ENCODE peak calls at places on chromosomes 12 and 14, in nine cellular contexts. One of them, this sample, is unnamed.

GRCh38 chr14:69812725-69813124 is 15.7 kb upstream of the SLC10A1 start:
- DNase-seq in EL: no peak
- DNase-seq in stimulated activated CD4-positive, alpha-beta T cell treated with anti-CD3 and anti-CD28 coated beads, TNF-alpha, amount 100 ng/mL, for 24 hours: no peak
- DNase-seq in activated CD8-positive, alpha-beta memory T cell treated with anti-CD3 and anti-CD28 coated beads, Interleukin-2, amount 50 U/mL, for 48 hours: no peak
- DNase-seq in CD8-positive, alpha-beta T cell: no peak
- DNase-seq in omental fat pad: no peak
- DNase-seq in IMR-90: no peak
- DNase-seq in Peyer's patch: no peak
- DNase-seq in HS-5: no peak
- DNase-seq in this sample: no peak

GRCh38 chr14:92935446-92935845 is 12.5 kb downstream of the CHGA start:
- DNase-seq in EL: no peak
- DNase-seq in stimulated activated CD4-positive, alpha-beta T cell treated with anti-CD3 and anti-CD28 coated beads, TNF-alpha, amount 100 ng/mL, for 24 hours: no peak
- DNase-seq in activated CD8-positive, alpha-beta memory T cell treated with anti-CD3 and anti-CD28 coated beads, Interleukin-2, amount 50 U/mL, for 48 hours: no peak
- DNase-seq in CD8-positive, alpha-beta T cell: no peak
- DNase-seq in omental fat pad: no peak
- DNase-seq in IMR-90: no peak
- DNase-seq in Peyer's patch: no peak
- DNase-seq in HS-5: no peak
- DNase-seq in this sample: no peak

GRCh38 chr12:70876952-70877351 is 43.6 kb downstream of the PTPRR start:
- DNase-seq in EL: peak
- DNase-seq in stimulated activated CD4-positive, alpha-beta T cell treated with anti-CD3 and anti-CD28 coated beads, TNF-alpha, amount 100 ng/mL, for 24 hours: no peak
- DNase-seq in activated CD8-positive, alpha-beta memory T cell treated with anti-CD3 and anti-CD28 coated beads, Interleukin-2, amount 50 U/mL, for 48 hours: no peak
- DNase-seq in CD8-positive, alpha-beta T cell: no peak
- DNase-seq in omental fat pad: no peak
- DNase-seq in IMR-90: peak
- DNase-seq in Peyer's patch: no peak
- DNase-seq in HS-5: peak
- DNase-seq in this sample: no peak

GRCh38 chr14:102819176-102819628 is 42.0 kb downstream of the TRAF3 start:
- DNase-seq in EL: no peak
- DNase-seq in stimulated activated CD4-positive, alpha-beta T cell treated with anti-CD3 and anti-CD28 coated beads, TNF-alpha, amount 100 ng/mL, for 24 hours: peak
- DNase-seq in activated CD8-positive, alpha-beta memory T cell treated with anti-CD3 and anti-CD28 coated beads, Interleukin-2, amount 50 U/mL, for 48 hours: peak
- DNase-seq in CD8-positive, alpha-beta T cell: peak
- DNase-seq in omental fat pad: no peak
- DNase-seq in IMR-90: no peak
- DNase-seq in Peyer's patch: peak
- DNase-seq in HS-5: no peak
- DNase-seq in this sample: no peak

GRCh38 chr14:28983279-28983678 is 216.7 kb downstream of the FOXG1 start:
- DNase-seq in EL: no peak
- DNase-seq in stimulated activated CD4-positive, alpha-beta T cell treated with anti-CD3 and anti-CD28 coated beads, TNF-alpha, amount 100 ng/mL, for 24 hours: no peak
- DNase-seq in activated CD8-positive, alpha-beta memory T cell treated with anti-CD3 and anti-CD28 coated beads, Interleukin-2, amount 50 U/mL, for 48 hours: no peak
- DNase-seq in CD8-positive, alpha-beta T cell: no peak
- DNase-seq in omental fat pad: no peak
- DNase-seq in IMR-90: no peak
- DNase-seq in Peyer's patch: no peak
- DNase-seq in HS-5: no peak
- DNase-seq in this sample: no peak

GRCh38 chr14:71290960-71291466 is 383.8 kb downstream of the PCNX1 start:
- DNase-seq in EL: peak
- DNase-seq in stimulated activated CD4-positive, alpha-beta T cell treated with anti-CD3 and anti-CD28 coated beads, TNF-alpha, amount 100 ng/mL, for 24 hours: peak
- DNase-seq in activated CD8-positive, alpha-beta memory T cell treated with anti-CD3 and anti-CD28 coated beads, Interleukin-2, amount 50 U/mL, for 48 hours: no peak
- DNase-seq in CD8-positive, alpha-beta T cell: no peak
- DNase-seq in omental fat pad: no peak
- DNase-seq in IMR-90: peak
- DNase-seq in Peyer's patch: no peak
- DNase-seq in HS-5: peak
- DNase-seq in this sample: no peak

GRCh38 chr12:94712852-94713545 is 62.6 kb upstream of the TMCC3 start:
- DNase-seq in EL: no peak
- DNase-seq in stimulated activated CD4-positive, alpha-beta T cell treated with anti-CD3 and anti-CD28 coated beads, TNF-alpha, amount 100 ng/mL, for 24 hours: no peak
- DNase-seq in activated CD8-positive, alpha-beta memory T cell treated with anti-CD3 and anti-CD28 coated beads, Interleukin-2, amount 50 U/mL, for 48 hours: no peak
- DNase-seq in CD8-positive, alpha-beta T cell: no peak
- DNase-seq in omental fat pad: no peak
- DNase-seq in IMR-90: no peak
- DNase-seq in Peyer's patch: no peak
- DNase-seq in HS-5: no peak
- DNase-seq in this sample: no peak

GRCh38 chr12:16583991-16584745 is 21.8 kb downstream of the LMO3 start:
- DNase-seq in EL: no peak
- DNase-seq in stimulated activated CD4-positive, alpha-beta T cell treated with anti-CD3 and anti-CD28 coated beads, TNF-alpha, amount 100 ng/mL, for 24 hours: no peak
- DNase-seq in activated CD8-positive, alpha-beta memory T cell treated with anti-CD3 and anti-CD28 coated beads, Interleukin-2, amount 50 U/mL, for 48 hours: no peak
- DNase-seq in CD8-positive, alpha-beta T cell: no peak
- DNase-seq in omental fat pad: no peak
- DNase-seq in IMR-90: peak
- DNase-seq in Peyer's patch: no peak
- DNase-seq in HS-5: peak
- DNase-seq in this sample: no peak

GRCh38 chr12:104419717-104420116 is 37.0 kb upstream of the CHST11 start:
- DNase-seq in EL: no peak
- DNase-seq in stimulated activated CD4-positive, alpha-beta T cell treated with anti-CD3 and anti-CD28 coated beads, TNF-alpha, amount 100 ng/mL, for 24 hours: no peak
- DNase-seq in activated CD8-positive, alpha-beta memory T cell treated with anti-CD3 and anti-CD28 coated beads, Interleukin-2, amount 50 U/mL, for 48 hours: no peak
- DNase-seq in CD8-positive, alpha-beta T cell: no peak
- DNase-seq in omental fat pad: no peak
- DNase-seq in IMR-90: no peak
- DNase-seq in Peyer's patch: no peak
- DNase-seq in HS-5: no peak
- DNase-seq in this sample: no peak

GRCh38 chr14:54627718-54628345 is 60.9 kb downstream of the SAMD4A start:
- DNase-seq in EL: peak
- DNase-seq in stimulated activated CD4-positive, alpha-beta T cell treated with anti-CD3 and anti-CD28 coated beads, TNF-alpha, amount 100 ng/mL, for 24 hours: no peak
- DNase-seq in activated CD8-positive, alpha-beta memory T cell treated with anti-CD3 and anti-CD28 coated beads, Interleukin-2, amount 50 U/mL, for 48 hours: no peak
- DNase-seq in CD8-positive, alpha-beta T cell: peak
- DNase-seq in omental fat pad: no peak
- DNase-seq in IMR-90: peak
- DNase-seq in Peyer's patch: no peak
- DNase-seq in HS-5: no peak
- DNase-seq in this sample: peak

GRCh38 chr12:117121456-117121855 is 22.2 kb upstream of the TESC start:
- DNase-seq in EL: no peak
- DNase-seq in stimulated activated CD4-positive, alpha-beta T cell treated with anti-CD3 and anti-CD28 coated beads, TNF-alpha, amount 100 ng/mL, for 24 hours: no peak
- DNase-seq in activated CD8-positive, alpha-beta memory T cell treated with anti-CD3 and anti-CD28 coated beads, Interleukin-2, amount 50 U/mL, for 48 hours: no peak
- DNase-seq in CD8-positive, alpha-beta T cell: no peak
- DNase-seq in omental fat pad: no peak
- DNase-seq in IMR-90: no peak
- DNase-seq in Peyer's patch: no peak
- DNase-seq in HS-5: no peak
- DNase-seq in this sample: no peak

GRCh38 chr12:92338671-92339070 is 193.0 kb upstream of the BTG1 start:
- DNase-seq in EL: peak
- DNase-seq in stimulated activated CD4-positive, alpha-beta T cell treated with anti-CD3 and anti-CD28 coated beads, TNF-alpha, amount 100 ng/mL, for 24 hours: no peak
- DNase-seq in activated CD8-positive, alpha-beta memory T cell treated with anti-CD3 and anti-CD28 coated beads, Interleukin-2, amount 50 U/mL, for 48 hours: no peak
- DNase-seq in CD8-positive, alpha-beta T cell: no peak
- DNase-seq in omental fat pad: no peak
- DNase-seq in IMR-90: no peak
- DNase-seq in Peyer's patch: no peak
- DNase-seq in HS-5: no peak
- DNase-seq in this sample: no peak

GRCh38 chr14:105059917-105060565 is 5.2 kb downstream of the GPR132 start:
- DNase-seq in EL: no peak
- DNase-seq in stimulated activated CD4-positive, alpha-beta T cell treated with anti-CD3 and anti-CD28 coated beads, TNF-alpha, amount 100 ng/mL, for 24 hours: no peak
- DNase-seq in activated CD8-positive, alpha-beta memory T cell treated with anti-CD3 and anti-CD28 coated beads, Interleukin-2, amount 50 U/mL, for 48 hours: no peak
- DNase-seq in CD8-positive, alpha-beta T cell: no peak
- DNase-seq in omental fat pad: no peak
- DNase-seq in IMR-90: no peak
- DNase-seq in Peyer's patch: no peak
- DNase-seq in HS-5: no peak
- DNase-seq in this sample: no peak

GRCh38 chr12:106861984-106862894 is 87.8 kb downstream of the RIC8B start:
- DNase-seq in EL: peak
- DNase-seq in stimulated activated CD4-positive, alpha-beta T cell treated with anti-CD3 and anti-CD28 coated beads, TNF-alpha, amount 100 ng/mL, for 24 hours: no peak
- DNase-seq in activated CD8-positive, alpha-beta memory T cell treated with anti-CD3 and anti-CD28 coated beads, Interleukin-2, amount 50 U/mL, for 48 hours: no peak
- DNase-seq in CD8-positive, alpha-beta T cell: no peak
- DNase-seq in omental fat pad: no peak
- DNase-seq in IMR-90: peak
- DNase-seq in Peyer's patch: no peak
- DNase-seq in HS-5: peak
- DNase-seq in this sample: no peak

GRCh38 chr12:3553681-3554546 is 62.9 kb downstream of the PRMT8 start:
- DNase-seq in EL: peak
- DNase-seq in stimulated activated CD4-positive, alpha-beta T cell treated with anti-CD3 and anti-CD28 coated beads, TNF-alpha, amount 100 ng/mL, for 24 hours: no peak
- DNase-seq in activated CD8-positive, alpha-beta memory T cell treated with anti-CD3 and anti-CD28 coated beads, Interleukin-2, amount 50 U/mL, for 48 hours: no peak
- DNase-seq in CD8-positive, alpha-beta T cell: no peak
- DNase-seq in omental fat pad: no peak
- DNase-seq in IMR-90: no peak
- DNase-seq in Peyer's patch: no peak
- DNase-seq in HS-5: no peak
- DNase-seq in this sample: no peak

GRCh38 chr12:43550831-43551270 is 1.2 kb downstream of the ADAMTS20 start:
- DNase-seq in EL: no peak
- DNase-seq in stimulated activated CD4-positive, alpha-beta T cell treated with anti-CD3 and anti-CD28 coated beads, TNF-alpha, amount 100 ng/mL, for 24 hours: no peak
- DNase-seq in activated CD8-positive, alpha-beta memory T cell treated with anti-CD3 and anti-CD28 coated beads, Interleukin-2, amount 50 U/mL, for 48 hours: no peak
- DNase-seq in CD8-positive, alpha-beta T cell: no peak
- DNase-seq in omental fat pad: no peak
- DNase-seq in IMR-90: no peak
- DNase-seq in Peyer's patch: no peak
- DNase-seq in HS-5: no peak
- DNase-seq in this sample: no peak

GRCh38 chr12:52912711-52913423 is 8.0 kb upstream of the KRT8 start:
- DNase-seq in EL: no peak
- DNase-seq in stimulated activated CD4-positive, alpha-beta T cell treated with anti-CD3 and anti-CD28 coated beads, TNF-alpha, amount 100 ng/mL, for 24 hours: no peak
- DNase-seq in activated CD8-positive, alpha-beta memory T cell treated with anti-CD3 and anti-CD28 coated beads, Interleukin-2, amount 50 U/mL, for 48 hours: no peak
- DNase-seq in CD8-positive, alpha-beta T cell: no peak
- DNase-seq in omental fat pad: no peak
- DNase-seq in IMR-90: no peak
- DNase-seq in Peyer's patch: peak
- DNase-seq in HS-5: no peak
- DNase-seq in this sample: no peak

GRCh38 chr12:106032141-106032925 is 106.4 kb downstream of the NUAK1 start:
- DNase-seq in EL: no peak
- DNase-seq in stimulated activated CD4-positive, alpha-beta T cell treated with anti-CD3 and anti-CD28 coated beads, TNF-alpha, amount 100 ng/mL, for 24 hours: no peak
- DNase-seq in activated CD8-positive, alpha-beta memory T cell treated with anti-CD3 and anti-CD28 coated beads, Interleukin-2, amount 50 U/mL, for 48 hours: no peak
- DNase-seq in CD8-positive, alpha-beta T cell: no peak
- DNase-seq in omental fat pad: no peak
- DNase-seq in IMR-90: peak
- DNase-seq in Peyer's patch: no peak
- DNase-seq in HS-5: no peak
- DNase-seq in this sample: no peak

GRCh38 chr14:61480704-61481285 is 159.4 kb downstream of the PRKCH start:
- DNase-seq in EL: no peak
- DNase-seq in stimulated activated CD4-positive, alpha-beta T cell treated with anti-CD3 and anti-CD28 coated beads, TNF-alpha, amount 100 ng/mL, for 24 hours: no peak
- DNase-seq in activated CD8-positive, alpha-beta memory T cell treated with anti-CD3 and anti-CD28 coated beads, Interleukin-2, amount 50 U/mL, for 48 hours: peak
- DNase-seq in CD8-positive, alpha-beta T cell: no peak
- DNase-seq in omental fat pad: no peak
- DNase-seq in IMR-90: no peak
- DNase-seq in Peyer's patch: no peak
- DNase-seq in HS-5: no peak
- DNase-seq in this sample: no peak

GRCh38 chr12:94676922-94677321 is 26.6 kb upstream of the TMCC3 start:
- DNase-seq in EL: no peak
- DNase-seq in stimulated activated CD4-positive, alpha-beta T cell treated with anti-CD3 and anti-CD28 coated beads, TNF-alpha, amount 100 ng/mL, for 24 hours: no peak
- DNase-seq in activated CD8-positive, alpha-beta memory T cell treated with anti-CD3 and anti-CD28 coated beads, Interleukin-2, amount 50 U/mL, for 48 hours: no peak
- DNase-seq in CD8-positive, alpha-beta T cell: no peak
- DNase-seq in omental fat pad: no peak
- DNase-seq in IMR-90: no peak
- DNase-seq in Peyer's patch: no peak
- DNase-seq in HS-5: no peak
- DNase-seq in this sample: no peak

GRCh38 chr12:91618281-91618680 is 435.7 kb upstream of the DCN start:
- DNase-seq in EL: no peak
- DNase-seq in stimulated activated CD4-positive, alpha-beta T cell treated with anti-CD3 and anti-CD28 coated beads, TNF-alpha, amount 100 ng/mL, for 24 hours: no peak
- DNase-seq in activated CD8-positive, alpha-beta memory T cell treated with anti-CD3 and anti-CD28 coated beads, Interleukin-2, amount 50 U/mL, for 48 hours: no peak
- DNase-seq in CD8-positive, alpha-beta T cell: no peak
- DNase-seq in omental fat pad: no peak
- DNase-seq in IMR-90: no peak
- DNase-seq in Peyer's patch: no peak
- DNase-seq in HS-5: no peak
- DNase-seq in this sample: no peak

GRCh38 chr12:100382327-100382726 is 25.5 kb downstream of the SLC17A8 start:
- DNase-seq in EL: peak
- DNase-seq in stimulated activated CD4-positive, alpha-beta T cell treated with anti-CD3 and anti-CD28 coated beads, TNF-alpha, amount 100 ng/mL, for 24 hours: no peak
- DNase-seq in activated CD8-positive, alpha-beta memory T cell treated with anti-CD3 and anti-CD28 coated beads, Interleukin-2, amount 50 U/mL, for 48 hours: no peak
- DNase-seq in CD8-positive, alpha-beta T cell: no peak
- DNase-seq in omental fat pad: no peak
- DNase-seq in IMR-90: no peak
- DNase-seq in Peyer's patch: no peak
- DNase-seq in HS-5: no peak
- DNase-seq in this sample: no peak

GRCh38 chr12:125089083-125089482 is 23.8 kb downstream of the AACS start:
- DNase-seq in EL: no peak
- DNase-seq in stimulated activated CD4-positive, alpha-beta T cell treated with anti-CD3 and anti-CD28 coated beads, TNF-alpha, amount 100 ng/mL, for 24 hours: no peak
- DNase-seq in activated CD8-positive, alpha-beta memory T cell treated with anti-CD3 and anti-CD28 coated beads, Interleukin-2, amount 50 U/mL, for 48 hours: no peak
- DNase-seq in CD8-positive, alpha-beta T cell: no peak
- DNase-seq in omental fat pad: no peak
- DNase-seq in IMR-90: no peak
- DNase-seq in Peyer's patch: no peak
- DNase-seq in HS-5: no peak
- DNase-seq in this sample: no peak

GRCh38 chr14:106372870-106373657 is 846.7 kb downstream of the TMEM121 start:
- DNase-seq in EL: no peak
- DNase-seq in stimulated activated CD4-positive, alpha-beta T cell treated with anti-CD3 and anti-CD28 coated beads, TNF-alpha, amount 100 ng/mL, for 24 hours: peak
- DNase-seq in activated CD8-positive, alpha-beta memory T cell treated with anti-CD3 and anti-CD28 coated beads, Interleukin-2, amount 50 U/mL, for 48 hours: peak
- DNase-seq in CD8-positive, alpha-beta T cell: peak
- DNase-seq in omental fat pad: no peak
- DNase-seq in IMR-90: no peak
- DNase-seq in Peyer's patch: peak
- DNase-seq in HS-5: no peak
- DNase-seq in this sample: peak

GRCh38 chr12:128911861-128912260 is 58.6 kb downstream of the GLT1D1 start:
- DNase-seq in EL: no peak
- DNase-seq in stimulated activated CD4-positive, alpha-beta T cell treated with anti-CD3 and anti-CD28 coated beads, TNF-alpha, amount 100 ng/mL, for 24 hours: no peak
- DNase-seq in activated CD8-positive, alpha-beta memory T cell treated with anti-CD3 and anti-CD28 coated beads, Interleukin-2, amount 50 U/mL, for 48 hours: no peak
- DNase-seq in CD8-positive, alpha-beta T cell: no peak
- DNase-seq in omental fat pad: no peak
- DNase-seq in IMR-90: no peak
- DNase-seq in Peyer's patch: no peak
- DNase-seq in HS-5: no peak
- DNase-seq in this sample: no peak

GRCh38 chr14:55127491-55127951 is 1.5 kb upstream of the LGALS3 start:
- DNase-seq in EL: peak
- DNase-seq in stimulated activated CD4-positive, alpha-beta T cell treated with anti-CD3 and anti-CD28 coated beads, TNF-alpha, amount 100 ng/mL, for 24 hours: no peak
- DNase-seq in activated CD8-positive, alpha-beta memory T cell treated with anti-CD3 and anti-CD28 coated beads, Interleukin-2, amount 50 U/mL, for 48 hours: no peak
- DNase-seq in CD8-positive, alpha-beta T cell: no peak
- DNase-seq in omental fat pad: no peak
- DNase-seq in IMR-90: peak
- DNase-seq in Peyer's patch: no peak
- DNase-seq in HS-5: peak
- DNase-seq in this sample: no peak